ENCODE peak calls at places on chromosomes 16 and 17, in four cellular contexts. One of them, this sample, is unnamed.

GRCh38 chr17:44865921-44866320 is 18.2 kb downstream of the HIGD1B start:
- DNase-seq in adrenal gland: no peak
- DNase-seq in cardiac muscle cell: no peak
- DNase-seq in heart right ventricle: no peak
- DNase-seq in this sample: no peak

GRCh38 chr17:66604381-66604780 is 230.5 kb upstream of the CACNG5 start:
- DNase-seq in cardiac muscle cell: no peak
- DNase-seq in adrenal gland: no peak
- DNase-seq in heart right ventricle: no peak
- DNase-seq in this sample: no peak

GRCh38 chr17:66373944-66374817 is 71.8 kb downstream of the PRKCA start:
- DNase-seq in heart right ventricle: peak; percentile 41
- DNase-seq in adrenal gland: peak; percentile 41
- DNase-seq in cardiac muscle cell: peak; percentile 46
- DNase-seq in this sample: peak; percentile 79

GRCh38 chr16:53090591-53091507 is 36.1 kb downstream of the CHD9 start:
- DNase-seq in adrenal gland: peak; percentile 91
- DNase-seq in heart right ventricle: peak; percentile 92
- DNase-seq in cardiac muscle cell: peak; percentile 100
- DNase-seq in this sample: peak; percentile 97

GRCh38 chr16:19991614-19992013 is 82.1 kb downstream of the GPR139 start:
- DNase-seq in cardiac muscle cell: no peak
- DNase-seq in adrenal gland: no peak
- DNase-seq in heart right ventricle: no peak
- DNase-seq in this sample: no peak

GRCh38 chr16:78147846-78148535 is 48.5 kb downstream of the WWOX start:
- DNase-seq in heart right ventricle: no peak
- DNase-seq in cardiac muscle cell: no peak
- DNase-seq in adrenal gland: no peak
- DNase-seq in this sample: no peak

GRCh38 chr16:50671644-50672260 is 9.4 kb downstream of the SNX20 start:
- DNase-seq in adrenal gland: peak; percentile 47
- DNase-seq in cardiac muscle cell: peak; percentile 41
- DNase-seq in heart right ventricle: no peak
- DNase-seq in this sample: peak; percentile 8

GRCh38 chr16:63613701-63614100 is 1508.2 kb downstream of the CDH11 start:
- DNase-seq in adrenal gland: no peak
- DNase-seq in heart right ventricle: no peak
- DNase-seq in cardiac muscle cell: peak; percentile 32
- DNase-seq in this sample: no peak

GRCh38 chr17:27529230-27529796 is 73.1 kb downstream of the KSR1 start:
- DNase-seq in adrenal gland: no peak
- DNase-seq in heart right ventricle: no peak
- DNase-seq in cardiac muscle cell: peak; percentile 71
- DNase-seq in this sample: no peak

GRCh38 chr17:6948562-6948961 is 47.3 kb upstream of the ALOX12 start:
- DNase-seq in heart right ventricle: no peak
- DNase-seq in adrenal gland: no peak
- DNase-seq in cardiac muscle cell: no peak
- DNase-seq in this sample: no peak

GRCh38 chr17:30116345-30116660 is 313 bp upstream of the NSRP1 start:
- DNase-seq in heart right ventricle: no peak
- DNase-seq in cardiac muscle cell: no peak
- DNase-seq in adrenal gland: no peak
- DNase-seq in this sample: no peak

GRCh38 chr16:49183911-49184310 is 97.7 kb downstream of the CBLN1 start:
- DNase-seq in heart right ventricle: no peak
- DNase-seq in adrenal gland: no peak
- DNase-seq in cardiac muscle cell: no peak
- DNase-seq in this sample: no peak

GRCh38 chr17:3318336-3318735 is 20.2 kb upstream of the OR3A1 start:
- DNase-seq in cardiac muscle cell: peak; percentile 1
- DNase-seq in adrenal gland: no peak
- DNase-seq in heart right ventricle: no peak
- DNase-seq in this sample: no peak

GRCh38 chr17:27418366-27418615 is 38.0 kb upstream of the KSR1 start:
- DNase-seq in adrenal gland: no peak
- DNase-seq in cardiac muscle cell: no peak
- DNase-seq in heart right ventricle: no peak
- DNase-seq in this sample: no peak

GRCh38 chr17:42116705-42117396 is 4.3 kb downstream of the KAT2A start:
- DNase-seq in cardiac muscle cell: peak; percentile 87
- DNase-seq in adrenal gland: peak; percentile 94
- DNase-seq in heart right ventricle: peak; percentile 75
- DNase-seq in this sample: peak; percentile 89

GRCh38 chr16:89371968-89372634 is 118.3 kb downstream of the ANKRD11 start:
- DNase-seq in cardiac muscle cell: no peak
- DNase-seq in heart right ventricle: no peak
- DNase-seq in adrenal gland: peak; percentile 82
- DNase-seq in this sample: peak; percentile 66

GRCh38 chr16:86823895-86824671 is 245.7 kb downstream of the FOXL1 start:
- DNase-seq in heart right ventricle: no peak
- DNase-seq in adrenal gland: no peak
- DNase-seq in cardiac muscle cell: peak; percentile 12
- DNase-seq in this sample: no peak

GRCh38 chr16:57755726-57756423 is 20.3 kb downstream of the KATNB1 start:
- DNase-seq in cardiac muscle cell: no peak
- DNase-seq in adrenal gland: no peak
- DNase-seq in heart right ventricle: no peak
- DNase-seq in this sample: no peak

GRCh38 chr17:39927928-39928867 is 666 bp downstream of the LRRC3C start:
- DNase-seq in adrenal gland: peak; percentile 52
- DNase-seq in heart right ventricle: peak; percentile 56
- DNase-seq in cardiac muscle cell: no peak
- DNase-seq in this sample: peak; percentile 81

GRCh38 chr16:10386517-10387377 is 886 bp downstream of the ATF7IP2 start:
- DNase-seq in cardiac muscle cell: peak; percentile 25
- DNase-seq in adrenal gland: no peak
- DNase-seq in heart right ventricle: no peak
- DNase-seq in this sample: no peak

GRCh38 chr16:53509906-53510703 is 7.1 kb upstream of the AKTIP start:
- DNase-seq in cardiac muscle cell: peak; percentile 82
- DNase-seq in adrenal gland: peak; percentile 71
- DNase-seq in heart right ventricle: peak; percentile 54
- DNase-seq in this sample: peak; percentile 86

GRCh38 chr16:49890876-49891275 is 35.0 kb upstream of the ZNF423 start:
- DNase-seq in heart right ventricle: no peak
- DNase-seq in cardiac muscle cell: peak; percentile 22
- DNase-seq in adrenal gland: no peak
- DNase-seq in this sample: no peak

GRCh38 chr16:48317614-48318013 is 67.6 kb downstream of the SIAH1 start:
- DNase-seq in cardiac muscle cell: peak; percentile 72
- DNase-seq in adrenal gland: no peak
- DNase-seq in heart right ventricle: no peak
- DNase-seq in this sample: no peak

GRCh38 chr17:16926061-16926511 is 45.8 kb downstream of the TNFRSF13B start:
- DNase-seq in cardiac muscle cell: no peak
- DNase-seq in adrenal gland: no peak
- DNase-seq in heart right ventricle: no peak
- DNase-seq in this sample: no peak

GRCh38 chr16:87694441-87695125 is 71.2 kb downstream of the KLHDC4 start:
- DNase-seq in cardiac muscle cell: no peak
- DNase-seq in heart right ventricle: no peak
- DNase-seq in adrenal gland: no peak
- DNase-seq in this sample: no peak

GRCh38 chr17:72359274-72359673 is 238.5 kb downstream of the SOX9 start:
- DNase-seq in cardiac muscle cell: no peak
- DNase-seq in heart right ventricle: no peak
- DNase-seq in adrenal gland: no peak
- DNase-seq in this sample: no peak

GRCh38 chr16:53745126-53745525 is 41.2 kb downstream of the FTO start:
- DNase-seq in adrenal gland: peak; percentile 59
- DNase-seq in cardiac muscle cell: peak; percentile 42
- DNase-seq in heart right ventricle: no peak
- DNase-seq in this sample: no peak

GRCh38 chr16:535446-536405 is 8.2 kb downstream of the CAPN15 start:
- DNase-seq in heart right ventricle: no peak
- DNase-seq in cardiac muscle cell: no peak
- DNase-seq in adrenal gland: peak; percentile 70
- DNase-seq in this sample: no peak

GRCh38 chr16:531494-532125 is 4.1 kb downstream of the CAPN15 start:
- DNase-seq in heart right ventricle: no peak
- DNase-seq in adrenal gland: no peak
- DNase-seq in cardiac muscle cell: no peak
- DNase-seq in this sample: no peak

GRCh38 chr16:534856-535445 is 7.4 kb downstream of the CAPN15 start:
- DNase-seq in heart right ventricle: no peak
- DNase-seq in adrenal gland: no peak
- DNase-seq in cardiac muscle cell: no peak
- DNase-seq in this sample: no peak

GRCh38 chr16:533391-534088 is 6.0 kb downstream of the CAPN15 start:
- DNase-seq in cardiac muscle cell: no peak
- DNase-seq in adrenal gland: peak; percentile 62
- DNase-seq in heart right ventricle: no peak
- DNase-seq in this sample: no peak

DNA sequence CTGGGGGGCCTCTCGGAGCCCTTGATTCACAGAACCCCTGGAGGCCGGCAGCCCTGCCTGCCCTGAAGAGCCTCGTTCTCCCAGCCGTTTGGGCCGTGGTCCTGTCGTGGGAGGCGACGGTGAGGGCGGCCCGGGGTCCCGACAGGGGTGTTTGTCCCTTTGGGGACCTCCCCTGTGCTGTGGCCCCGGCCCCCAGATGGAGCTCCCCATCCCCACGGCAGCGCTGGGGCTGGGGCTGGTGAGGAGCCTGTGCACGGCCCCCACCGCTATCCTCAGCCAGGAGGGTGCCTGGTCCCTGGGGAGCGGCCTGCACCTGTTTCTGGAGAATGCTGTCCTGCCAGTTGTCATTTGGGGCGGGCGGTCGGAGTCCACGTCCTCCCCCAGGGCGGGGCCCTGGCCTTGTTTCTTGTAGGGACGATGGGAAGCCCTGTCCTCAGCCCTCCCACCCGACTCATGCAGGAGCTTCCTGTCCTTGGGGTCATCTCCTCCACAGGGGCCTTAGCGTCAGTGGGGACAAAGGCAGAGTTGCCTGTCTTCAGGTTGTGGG is 6.7 kb downstream of the CAPN15 start:
- DNase-seq in heart right ventricle: no peak
- DNase-seq in adrenal gland: no peak
- DNase-seq in cardiac muscle cell: no peak
- DNase-seq in this sample: no peak
- H3K4me1 ChIP-seq in heart right ventricle: peaks cover 55% of the 10 kb centered on the region
- H3K4me1 ChIP-seq in adrenal gland: peaks cover 33% of the 10 kb centered on the region
- H3K4me1 ChIP-seq in cardiac muscle cell: peaks cover 5% of the 10 kb centered on the region
- H3K4me1 ChIP-seq in this sample: peaks cover 16% of the 10 kb centered on the region

GRCh38 chr17:64641499-64641898 is 20.6 kb downstream of the SMURF2 start:
- DNase-seq in cardiac muscle cell: peak; percentile 87
- DNase-seq in heart right ventricle: no peak
- DNase-seq in adrenal gland: peak; percentile 61
- DNase-seq in this sample: no peak
- TF ChIP-seq CTCF in cardiac muscle cell: no peak
- TF ChIP-seq CTCF in heart right ventricle: no peak
- TF ChIP-seq CTCF in adrenal gland: no peak
- TF ChIP-seq CTCF in this sample: no peak

GRCh38 chr17:1110524-1110843 is 69.3 kb downstream of the ABR start:
- DNase-seq in adrenal gland: no peak
- DNase-seq in cardiac muscle cell: no peak
- DNase-seq in heart right ventricle: no peak
- DNase-seq in this sample: no peak

GRCh38 chr17:1110844-1111598 is 68.8 kb downstream of the ABR start:
- DNase-seq in adrenal gland: peak; percentile 76
- DNase-seq in heart right ventricle: peak; percentile 60
- DNase-seq in cardiac muscle cell: peak; percentile 69
- DNase-seq in this sample: peak; percentile 94

GRCh38 chr17:1111599-1112443 is 68.0 kb downstream of the ABR start:
- DNase-seq in cardiac muscle cell: peak; percentile 63
- DNase-seq in adrenal gland: peak; percentile 63
- DNase-seq in heart right ventricle: peak; percentile 70
- DNase-seq in this sample: peak; percentile 89

GRCh38 chr17:1109606-1110523 is 69.9 kb downstream of the ABR start:
- DNase-seq in heart right ventricle: peak; percentile 70
- DNase-seq in cardiac muscle cell: no peak
- DNase-seq in adrenal gland: no peak
- DNase-seq in this sample: peak; percentile 89

GRCh38 chr17:1112875-1113274 is 66.9 kb downstream of the ABR start:
- DNase-seq in cardiac muscle cell: no peak
- DNase-seq in heart right ventricle: no peak
- DNase-seq in adrenal gland: no peak
- DNase-seq in this sample: no peak
- H3K4me1 ChIP-seq in cardiac muscle cell: peaks cover 28% of the 10 kb centered on the region
- H3K4me1 ChIP-seq in heart right ventricle: peaks cover 56% of the 10 kb centered on the region
- H3K4me1 ChIP-seq in adrenal gland: peaks cover 44% of the 10 kb centered on the region
- H3K4me1 ChIP-seq in this sample: no peaks in the 10 kb centered on the region

GRCh38 chr17:28912281-28912937 is 9.5 kb upstream of the DHRS13 start:
- DNase-seq in adrenal gland: no peak
- DNase-seq in heart right ventricle: no peak
- DNase-seq in cardiac muscle cell: no peak
- DNase-seq in this sample: no peak
- TF ChIP-seq CTCF in adrenal gland: no peak
- TF ChIP-seq CTCF in heart right ventricle: peak; percentile 16
- TF ChIP-seq CTCF in cardiac muscle cell: peak; percentile 32
- TF ChIP-seq CTCF in this sample: no peak

DNA sequence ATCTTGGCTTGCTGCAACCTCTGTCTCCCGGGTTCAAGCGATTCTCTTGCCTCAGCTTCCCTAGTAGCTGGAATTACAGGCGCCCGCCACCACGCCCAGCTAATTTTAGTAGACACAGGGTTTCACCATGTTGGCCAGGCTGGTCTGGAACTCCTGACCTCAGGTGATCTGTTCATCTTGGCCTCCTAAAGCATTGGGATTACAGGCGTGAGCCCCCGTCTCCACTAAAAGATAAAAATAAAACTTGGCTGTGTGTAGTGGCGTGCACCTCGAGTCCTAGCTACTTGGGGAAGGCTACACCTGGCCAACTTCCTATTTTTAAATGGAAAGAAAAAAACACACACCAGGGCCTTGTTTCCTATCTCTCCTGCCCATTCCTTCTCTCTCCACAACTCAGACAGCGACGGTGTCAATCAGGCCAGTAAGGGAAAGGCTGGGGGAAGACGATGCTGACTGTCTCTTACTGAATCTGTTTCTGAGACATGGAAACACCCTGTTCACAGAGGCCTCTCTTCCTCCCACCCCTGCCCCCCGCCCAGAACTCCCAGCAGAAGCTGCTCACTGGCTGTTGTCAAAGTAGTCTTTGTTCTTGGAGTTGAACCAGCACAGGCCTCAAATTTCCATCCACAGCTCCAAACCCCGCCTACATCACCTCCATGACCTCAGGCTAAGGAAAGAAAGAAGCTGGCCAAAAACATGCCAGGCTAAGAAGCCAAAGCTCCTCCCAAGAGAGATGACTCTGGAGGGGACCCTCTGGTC is 96.6 kb downstream of the NXN start:
- DNase-seq in heart right ventricle: peak; percentile 69
- DNase-seq in cardiac muscle cell: peak; percentile 63
- DNase-seq in adrenal gland: peak; percentile 70
- DNase-seq in this sample: peak; percentile 87
- H3K4me1 ChIP-seq in heart right ventricle: peaks cover 72% of the 10 kb centered on the region
- H3K4me1 ChIP-seq in cardiac muscle cell: peaks cover 32% of the 10 kb centered on the region
- H3K4me1 ChIP-seq in adrenal gland: peaks cover 47% of the 10 kb centered on the region
- H3K4me1 ChIP-seq in this sample: no peaks in the 10 kb centered on the region